ENCODE peak calls at places on chromosomes 3 and 15, in five cellular contexts. X is IMR-90, I is OCI-LY7, J is psoas muscle, W is heart left ventricle. S is an unnamed sample. For H3K4me1, the result is how much of the 10 kb centered on the place peaks cover.

GRCh38 chr15:65328506-65329297 is 24.2 kb downstream of the RNU5B-1 start:
- DNase-seq in I (no peak), W (no peak), X (no peak), J (peak), S (no peak)

GRCh38 chr3:62558549-62559112 is 185.3 kb upstream of the FEZF2 start:
- DNase-seq in J (no peak), I (peak), W (no peak), X (peak), S (no peak)

GRCh38 chr15:68834356-68834755 is 13.7 kb upstream of the ANP32A start:
- DNase-seq in W (no peak), I (no peak), J (no peak), X (no peak), S (no peak)

GRCh38 chr3:196268270-196269163 is 19.0 kb downstream of the PCYT1A start:
- DNase-seq in X (peak), W (peak), I (no peak), J (no peak), S (no peak)

GRCh38 chr15:70271422-70272088 is 173.8 kb upstream of the TLE3 start:
- DNase-seq in I (no peak), J (no peak), W (peak), X (peak), S (peak)

GRCh38 chr3:174440350-174440716 is 418.8 kb upstream of the NAALADL2 start:
- DNase-seq in X (peak), I (peak), W (no peak), J (no peak), S (peak)

GRCh38 chr3:127337911-127338531 is 50.2 kb upstream of the PRR20G start:
- DNase-seq in X (no peak), I (no peak), W (no peak), J (no peak), S (no peak)

GRCh38 chr3:155766206-155766605 is 21.3 kb upstream of the PLCH1 start:
- DNase-seq in I (no peak), J (no peak), X (peak), W (no peak), S (no peak)

GRCh38 chr3:139173372-139174108 is 128.8 kb upstream of the PRR23C start:
- DNase-seq in X (no peak), I (no peak), J (no peak), W (no peak), S (no peak)

GRCh38 chr3:62874398-62875102 is 666 bp downstream of the CADPS start:
- DNase-seq in I (peak), X (no peak), J (no peak), W (no peak), S (no peak)

GRCh38 chr3:129827765-129828164 is 65.7 kb downstream of the TMCC1 start:
- DNase-seq in J (no peak), I (peak), W (no peak), X (no peak), S (no peak)

GRCh38 chr3:125681146-125681545 is 85.8 kb upstream of the OSBPL11 start:
- DNase-seq in I (no peak), J (no peak), X (no peak), W (no peak), S (no peak)

GRCh38 chr3:37787027-37787868 is 74.4 kb upstream of the CTDSPL start:
- DNase-seq in X (no peak), I (no peak), W (no peak), J (no peak), S (no peak)

GRCh38 chr3:38548154-38548931 is 52.2 kb downstream of the EXOG start:
- DNase-seq in X (no peak), J (no peak), W (peak), I (no peak), S (no peak)

GRCh38 chr3:196638922-196639516 is 475 bp upstream of the NRROS start:
- DNase-seq in I (no peak), W (no peak), X (no peak), J (no peak), S (no peak)

GRCh38 chr3:128749035-128749434 is 23.1 kb downstream of the RAB7A start:
- DNase-seq in J (no peak), I (no peak), X (no peak), W (no peak), S (no peak)

GRCh38 chr3:128748527-128748926 is 22.5 kb downstream of the RAB7A start:
- DNase-seq in W (no peak), I (no peak), J (no peak), X (no peak), S (no peak)

DNA sequence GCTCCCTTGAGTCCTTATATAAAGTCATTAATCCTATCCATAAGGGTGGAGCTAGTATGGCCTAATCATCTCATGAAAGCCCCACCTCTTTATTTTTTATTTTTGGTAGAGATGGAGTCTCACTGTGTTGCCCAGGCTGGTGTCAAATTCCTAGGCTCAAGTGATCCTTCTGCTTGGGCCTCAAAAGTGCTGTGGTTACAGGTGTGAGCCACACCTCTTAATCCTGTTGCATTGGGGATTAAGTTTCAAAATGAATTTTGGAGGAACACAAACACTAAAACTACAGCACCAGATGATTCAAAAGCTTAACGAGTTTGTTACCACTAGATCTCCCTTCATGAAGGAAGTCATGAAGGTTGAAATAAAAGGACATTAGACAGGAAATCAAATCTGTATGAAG is 27.7 kb downstream of the RAB7A start:
- DNase-seq in J (no peak), I (no peak), X (no peak), W (no peak), S (no peak)
- H3K4me1 ChIP-seq in J (half or more), I (under half), X (under half), W (under half), S (under half)

GRCh38 chr15:100910119-100910518 is 9.0 kb upstream of the LRRK1 start:
- DNase-seq in J (no peak), W (no peak), X (no peak), I (no peak), S (no peak)

GRCh38 chr15:100909582-100909981 is 9.6 kb upstream of the LRRK1 start:
- DNase-seq in J (no peak), X (no peak), W (no peak), I (no peak), S (no peak)

GRCh38 chr15:100908466-100908865 is 10.7 kb upstream of the LRRK1 start:
- DNase-seq in X (no peak), I (no peak), J (no peak), W (no peak), S (no peak)

GRCh38 chr15:100910556-100910955 is 8.6 kb upstream of the LRRK1 start:
- DNase-seq in I (no peak), X (no peak), J (no peak), W (no peak), S (no peak)

GRCh38 chr15:100911086-100911485 is 8.1 kb upstream of the LRRK1 start:
- DNase-seq in J (no peak), W (no peak), X (no peak), I (no peak), S (no peak)
- H3K4me3 ChIP-seq in J (no peak), W (no peak), X (no peak), I (no peak), S (no peak)

GRCh38 chr3:183845608-183846288 is 20.4 kb upstream of the MAP6D1 start:
- DNase-seq in I (no peak), X (peak), W (no peak), J (no peak), S (no peak)
- H3K27ac ChIP-seq in I (no peak), X (peak), W (no peak), J (no peak), S (no peak)

GRCh38 chr3:71305246-71306206 is 278.0 kb downstream of the FOXP1 start:
- DNase-seq in X (peak), W (peak), I (no peak), J (peak), S (peak)
- H3K4me1 ChIP-seq in X (under half), W (under half), I (under half), J (under half), S (under half)

GRCh38 chr15:40337597-40337996 is 3.1 kb downstream of the CCDC9B start:
- DNase-seq in I (no peak), X (no peak), J (peak), W (no peak), S (no peak)
- H3K4me3 ChIP-seq in I (no peak), X (no peak), J (peak), W (peak), S (no peak)

GRCh38 chr3:120111898-120112297 is 17.7 kb upstream of the GSK3B start:
- DNase-seq in W (no peak), X (no peak), I (no peak), J (no peak), S (no peak)

GRCh38 chr3:120114981-120115380 is 20.7 kb upstream of the GSK3B start:
- DNase-seq in X (peak), J (no peak), I (no peak), W (no peak), S (no peak)

GRCh38 chr3:120119846-120120510 is 25.7 kb upstream of the GSK3B start:
- DNase-seq in I (no peak), J (no peak), X (peak), W (no peak), S (no peak)

GRCh38 chr3:120113128-120114116 is 19.2 kb upstream of the GSK3B start:
- DNase-seq in J (no peak), X (peak), I (no peak), W (no peak), S (no peak)

GRCh38 chr3:120114376-120114775 is 20.1 kb upstream of the GSK3B start:
- DNase-seq in I (no peak), W (no peak), X (no peak), J (no peak), S (no peak)
- H3K27ac ChIP-seq in I (no peak), W (no peak), X (no peak), J (no peak), S (no peak)